ENCODE peak calls at places on chromosome 1, in seven cellular contexts. L is lower lobe of right lung; M is neural progenitor cell; J is AG04450; P is activated CD8-positive, alpha-beta T cell treated with anti-CD3 and anti-CD28 coated beads for 36 hours; T is A549; Z is endothelial cell. A is an unnamed sample.
A peak's percentile ranks its signal among the peaks of the same experiment; 100 is the strongest.

GRCh38 chr1:170414989-170415733 is 116.8 kb upstream of the GORAB start:
- DNase-seq in L (no peak), M (no peak), J (no peak), P (no peak), T (no peak), Z (no peak), A (no peak)

GRCh38 chr1:226428348-226429050 is 20.6 kb upstream of the PARP1 start:
- DNase-seq in L (no peak), M (no peak), J (no peak), P (no peak), T (no peak), Z (no peak), A (no peak)

GRCh38 chr1:3727042-3727824 is 25.0 kb upstream of the CCDC27 start:
- DNase-seq in L (no peak), M (peak; percentile 68), J (no peak), P (peak; percentile 54), T (peak; percentile 53), Z (peak; percentile 62), A (peak; percentile 81)

GRCh38 chr1:41870076-41870562 is 48.6 kb downstream of the HIVEP3 start:
- DNase-seq in L (no peak), M (no peak), J (no peak), P (peak; percentile 44), T (no peak), Z (no peak), A (peak; percentile 27)

GRCh38 chr1:53413175-53414001 is 45.8 kb upstream of the DMRTB1 start:
- DNase-seq in L (no peak), M (no peak), J (peak; percentile 33), P (peak; percentile 81), T (peak; percentile 37), Z (no peak), A (no peak)

GRCh38 chr1:40532062-40532389 is 589 bp downstream of the ZNF684 start:
- DNase-seq in L (no peak), M (no peak), J (no peak), P (no peak), T (no peak), Z (no peak), A (no peak)

GRCh38 chr1:50603274-50604271 is 180.3 kb upstream of the DMRTA2 start:
- DNase-seq in L (no peak), M (no peak), J (no peak), P (no peak), T (peak; percentile 35), Z (no peak), A (no peak)

GRCh38 chr1:32539584-32540571 is 651 bp downstream of the ZBTB8A start:
- DNase-seq in L (peak; percentile 53), M (peak; percentile 89), J (no peak), P (no peak), T (peak; percentile 37), Z (peak; percentile 52), A (peak; percentile 79)

GRCh38 chr1:914253-914890 is 9.4 kb upstream of the SAMD11 start:
- DNase-seq in L (no peak), M (no peak), J (no peak), P (peak; percentile 0), T (no peak), Z (no peak), A (no peak)

GRCh38 chr1:30735124-30735523 is 11.7 kb upstream of the MATN1 start:
- DNase-seq in L (no peak), M (no peak), J (no peak), P (no peak), T (no peak), Z (no peak), A (no peak)

GRCh38 chr1:184624626-184625025 is 130.0 kb downstream of the EDEM3 start:
- DNase-seq in L (no peak), M (no peak), J (no peak), P (no peak), T (no peak), Z (no peak), A (no peak)

GRCh38 chr1:176656257-176656995 is 193.5 kb downstream of the PAPPA2 start:
- DNase-seq in L (no peak), M (peak; percentile 52), J (no peak), P (no peak), T (no peak), Z (no peak), A (no peak)

GRCh38 chr1:199914546-199914945 is 113.0 kb upstream of the NR5A2 start:
- DNase-seq in L (no peak), M (no peak), J (no peak), P (no peak), T (no peak), Z (no peak), A (no peak)

GRCh38 chr1:236021424-236022135 is 43.3 kb downstream of the NID1 start:
- DNase-seq in L (no peak), M (no peak), J (no peak), P (no peak), T (no peak), Z (no peak), A (no peak)

GRCh38 chr1:167602840-167603239 is 27.2 kb upstream of the RCSD1 start:
- DNase-seq in L (no peak), M (no peak), J (no peak), P (peak; percentile 53), T (no peak), Z (no peak), A (no peak)

GRCh38 chr1:63537006-63537405 is 13.7 kb downstream of the EFCAB7 start:
- DNase-seq in L (no peak), M (no peak), J (no peak), P (no peak), T (no peak), Z (no peak), A (no peak)

GRCh38 chr1:157487430-157487829 is 64.9 kb downstream of the FCRL5 start:
- DNase-seq in L (no peak), M (no peak), J (no peak), P (no peak), T (no peak), Z (no peak), A (no peak)

GRCh38 chr1:6914646-6915178 is 129.5 kb downstream of the CAMTA1 start:
- DNase-seq in L (no peak), M (no peak), J (no peak), P (no peak), T (no peak), Z (no peak), A (no peak)

GRCh38 chr1:94840811-94841210 is 20.7 kb downstream of the SLC44A3 start:
- DNase-seq in L (no peak), M (no peak), J (no peak), P (no peak), T (no peak), Z (no peak), A (no peak)

GRCh38 chr1:153608742-153609584 is 4.0 kb downstream of the S100A16 start:
- DNase-seq in L (peak; percentile 89), M (peak; percentile 77), J (no peak), P (no peak), T (peak; percentile 88), Z (peak; percentile 80), A (no peak)

GRCh38 chr1:208235983-208236761 is 8.0 kb downstream of the PLXNA2 start:
- DNase-seq in L (no peak), M (no peak), J (no peak), P (peak; percentile 35), T (no peak), Z (peak; percentile 31), A (peak; percentile 32)

GRCh38 chr1:117069220-117069844 is 9.2 kb downstream of the TTF2 start:
- DNase-seq in L (no peak), M (no peak), J (no peak), P (no peak), T (no peak), Z (no peak), A (no peak)

GRCh38 chr1:229254910-229255541 is 15.9 kb upstream of the RAB4A start:
- DNase-seq in L (no peak), M (peak; percentile 46), J (no peak), P (peak; percentile 42), T (peak; percentile 57), Z (no peak), A (no peak)

GRCh38 chr1:55337801-55338447 is 122.8 kb upstream of the USP24 start:
- DNase-seq in L (no peak), M (peak; percentile 74), J (no peak), P (peak; percentile 32), T (peak; percentile 66), Z (peak; percentile 37), A (peak; percentile 64)
- TF ChIP-seq CTCF in L (peak; percentile 38), M (peak; percentile 64), J (peak; percentile 67), P (peak; percentile 46), T (no peak), Z (peak; percentile 40), A (no peak)

GRCh38 chr1:92952714-92953113 is 8.5 kb downstream of the DIPK1A start:
- DNase-seq in L (no peak), M (no peak), J (no peak), P (no peak), T (no peak), Z (no peak), A (no peak)

GRCh38 chr1:92951141-92951582 is 10.1 kb downstream of the DIPK1A start:
- DNase-seq in L (no peak), M (no peak), J (no peak), P (peak; percentile 20), T (peak; percentile 60), Z (no peak), A (no peak)

GRCh38 chr1:92953491-92953890 is 7.8 kb downstream of the DIPK1A start:
- DNase-seq in L (no peak), M (no peak), J (no peak), P (peak; percentile 72), T (no peak), Z (no peak), A (peak; percentile 59)

GRCh38 chr1:92948071-92948470 is 13.2 kb downstream of the DIPK1A start:
- DNase-seq in L (no peak), M (no peak), J (no peak), P (no peak), T (no peak), Z (no peak), A (no peak)

GRCh38 chr1:92949937-92950817 is 11.1 kb downstream of the DIPK1A start:
- DNase-seq in L (no peak), M (peak; percentile 31), J (no peak), P (no peak), T (peak; percentile 52), Z (no peak), A (no peak)
- TF ChIP-seq CTCF in L (no peak), M (no peak), J (no peak), P (no peak), T (no peak), Z (no peak), A (no peak)

DNA sequence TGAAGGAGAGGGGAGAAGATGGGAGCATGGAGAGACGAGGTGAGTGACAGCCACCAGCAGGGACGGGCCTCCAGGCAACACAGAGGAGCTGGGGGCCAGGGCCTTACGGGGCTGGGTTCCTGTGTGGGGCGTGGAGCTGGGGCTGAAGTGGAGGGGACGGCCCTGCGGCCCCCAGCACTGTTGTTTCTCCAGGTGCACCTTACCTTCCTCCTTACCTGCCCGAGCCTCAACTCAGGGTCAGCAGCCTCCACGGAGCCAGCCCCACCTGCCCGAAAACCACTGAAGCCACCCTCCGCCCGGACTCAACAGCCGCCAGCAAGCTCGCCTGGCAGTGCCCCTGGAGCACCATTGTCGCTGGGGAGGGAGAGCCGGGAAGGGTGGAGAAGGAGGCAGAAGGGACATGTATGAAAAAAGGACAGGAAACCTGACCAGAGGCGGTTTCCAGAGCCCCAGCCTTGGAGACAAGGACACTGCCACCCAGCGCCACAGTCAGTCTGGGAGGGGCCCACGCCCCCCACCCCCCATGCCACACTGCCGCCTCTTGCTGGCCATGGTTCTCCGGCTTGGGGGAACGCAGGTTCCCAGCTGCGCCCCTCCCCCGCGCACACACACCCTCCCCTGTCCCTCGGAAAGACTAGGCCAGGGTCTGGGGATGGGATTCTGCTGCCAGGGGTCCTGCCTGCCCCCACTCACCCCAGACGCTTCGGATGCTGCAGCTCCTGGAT is 10.6 kb downstream of the PLA2G2F start:
- DNase-seq in L (no peak), M (no peak), J (no peak), P (no peak), T (no peak), Z (no peak), A (no peak)
- TF ChIP-seq CTCF in L (no peak), M (no peak), J (no peak), P (no peak), T (no peak), Z (no peak), A (no peak)

GRCh38 chr1:177809844-177810243 is 160.0 kb downstream of the SEC16B start:
- DNase-seq in L (no peak), M (no peak), J (no peak), P (no peak), T (no peak), Z (no peak), A (no peak)
- TF ChIP-seq CTCF in L (no peak), M (no peak), J (no peak), P (no peak), T (no peak), Z (no peak), A (no peak)

A was measured in GM20000.